ENCODE peak calls at places on chromosomes 12 and 14, in five cellular contexts. T is endothelial cell; F is HEK293T; X is activated effector memory CD4-positive, alpha-beta T cell treated with Interleukin-2 at 50 U/mL for 16 hours; O is naive B cell. K is an unnamed sample.

GRCh38 chr12:54051081-54051912 is 2.3 kb upstream of the HOXC4 start:
- DNase-seq in O (no peak), F (no peak), T (no peak), X (no peak), K (no peak)

GRCh38 chr12:108338915-108339657 is at the start of gene CMKLR1:
- DNase-seq in T (no peak), O (no peak), F (no peak), X (no peak), K (no peak)

GRCh38 chr12:122471324-122472226 is 29.2 kb downstream of the ZCCHC8 start:
- DNase-seq in F (peak), O (peak), T (no peak), X (no peak), K (peak)

GRCh38 chr14:95480887-95481226 is 35.6 kb downstream of the SYNE3 start:
- DNase-seq in F (no peak), X (no peak), O (no peak), T (no peak), K (no peak)

GRCh38 chr12:10153271-10154144 is 18.4 kb downstream of the OLR1 start:
- DNase-seq in X (peak), O (peak), F (peak), T (peak), K (peak)

GRCh38 chr14:38627163-38627562 is 371.3 kb upstream of the CLEC14A start:
- DNase-seq in T (no peak), F (no peak), X (no peak), O (no peak), K (no peak)

GRCh38 chr14:24243336-24243836 is 963 bp upstream of the TINF2 start:
- DNase-seq in X (no peak), O (no peak), F (no peak), T (no peak), K (peak)

GRCh38 chr12:47876404-47876960 is 28.3 kb downstream of the VDR start:
- DNase-seq in T (no peak), X (no peak), F (no peak), O (no peak), K (no peak)

GRCh38 chr14:99527026-99527425 is 45.8 kb downstream of the CCNK start:
- DNase-seq in O (no peak), X (no peak), F (no peak), T (no peak), K (no peak)

GRCh38 chr12:96501908-96502307 is 12.5 kb downstream of the CFAP54 start:
- DNase-seq in F (no peak), X (no peak), O (no peak), T (no peak), K (no peak)

GRCh38 chr12:113330505-113330904 is 4.4 kb downstream of the SLC8B1 start:
- DNase-seq in X (no peak), F (no peak), O (no peak), T (no peak), K (no peak)

GRCh38 chr12:115870527-115870926 is 407.0 kb downstream of the MED13L start:
- DNase-seq in X (no peak), F (no peak), O (no peak), T (no peak), K (no peak)

GRCh38 chr12:48977290-48978281 is 536 bp upstream of the WNT1 start:
- DNase-seq in X (peak), T (peak), F (peak), O (peak), K (no peak)

GRCh38 chr12:27780612-27781408 is 774 bp upstream of the MANSC4 start:
- DNase-seq in T (peak), F (peak), X (no peak), O (no peak), K (peak)

GRCh38 chr12:82688619-82689018 is 1.9 kb downstream of the TMTC2 start:
- DNase-seq in F (no peak), X (no peak), T (no peak), O (no peak), K (no peak)

GRCh38 chr12:109770861-109771670 is 57.4 kb downstream of the FAM222A start:
- DNase-seq in O (no peak), F (no peak), X (no peak), T (no peak), K (no peak)

GRCh38 chr14:72679106-72679505 is 214.8 kb downstream of the DPF3 start:
- DNase-seq in F (no peak), X (no peak), T (no peak), O (no peak), K (no peak)

GRCh38 chr14:104104006-104104901 is 18.8 kb downstream of the ASPG start:
- DNase-seq in O (no peak), F (no peak), X (no peak), T (no peak), K (no peak)

GRCh38 chr14:33566082-33566481 is 384.8 kb downstream of the EGLN3 start:
- DNase-seq in X (no peak), O (no peak), F (no peak), T (no peak), K (no peak)

GRCh38 chr14:69481815-69482568 is 2.5 kb upstream of the PLEKHD1 start:
- DNase-seq in T (no peak), F (no peak), O (no peak), X (no peak), K (no peak)

GRCh38 chr12:57844725-57845477 is 1.6 kb downstream of the CTDSP2 start:
- DNase-seq in X (no peak), F (no peak), O (peak), T (peak), K (no peak)

GRCh38 chr14:90003526-90004312 is 48.0 kb downstream of the TDP1 start:
- DNase-seq in X (no peak), T (no peak), O (no peak), F (no peak), K (no peak)

GRCh38 chr14:67551940-67552339 is 18.9 kb downstream of the PLEKHH1 start:
- DNase-seq in F (no peak), X (no peak), O (no peak), T (no peak), K (no peak)

GRCh38 chr12:109870648-109871047 is 9.7 kb downstream of the GLTP start:
- DNase-seq in O (no peak), T (no peak), X (no peak), F (no peak), K (no peak)